ENCODE peak calls at places on chromosomes 13 and 19, in four cellular contexts. C is ascending aorta, G is cardiac muscle cell, T is psoas muscle. Z is an unnamed sample.

GRCh38 chr19:3365447-3366103 is 808 bp upstream of the NFIC start:
- DNase-seq in T (peak), C (no peak), G (no peak), Z (no peak)

GRCh38 chr13:40452038-40452666 is 214.3 kb downstream of the FOXO1 start:
- DNase-seq in C (no peak), G (no peak), T (no peak), Z (no peak)

GRCh38 chr13:28097503-28097902 is 2.9 kb downstream of the FLT3 start:
- DNase-seq in C (no peak), G (no peak), T (no peak), Z (no peak)

GRCh38 chr19:54660967-54661366 is 1.8 kb upstream of the LILRB4 start:
- DNase-seq in C (no peak), T (no peak), G (no peak), Z (no peak)

GRCh38 chr19:18633321-18633720 is 3.5 kb upstream of the KLHL26 start:
- DNase-seq in C (no peak), G (no peak), T (no peak), Z (no peak)

GRCh38 chr19:35585844-35586243 is at the start of gene PMIS2:
- DNase-seq in C (no peak), G (no peak), T (no peak), Z (no peak)

GRCh38 chr19:35759697-35760096 is 1.7 kb downstream of the PROSER3 start:
- DNase-seq in C (no peak), G (no peak), T (no peak), Z (no peak)

GRCh38 chr19:400976-401835 is 7.7 kb downstream of the C2CD4C start:
- DNase-seq in C (no peak), G (no peak), T (no peak), Z (no peak)

GRCh38 chr13:74210693-74211393 is 76.6 kb upstream of the KLF12 start:
- DNase-seq in T (no peak), G (peak), C (peak), Z (no peak)

GRCh38 chr13:103694033-103694432 is 627.8 kb upstream of the SLC10A2 start:
- DNase-seq in T (no peak), G (peak), C (no peak), Z (no peak)

GRCh38 chr19:9823816-9824215 is 3.9 kb upstream of the UBL5 start:
- DNase-seq in T (peak), C (no peak), G (no peak), Z (no peak)

GRCh38 chr13:98977568-98978270 is at the start of gene DOCK9:
- DNase-seq in T (peak), C (no peak), G (peak), Z (no peak)

GRCh38 chr13:29993716-29994488 is 143.5 kb upstream of the UBL3 start:
- DNase-seq in T (no peak), C (no peak), G (peak), Z (no peak)

GRCh38 chr19:35731779-35732405 is 10.4 kb downstream of the IGFLR1 start:
- DNase-seq in T (no peak), C (no peak), G (no peak), Z (no peak)

GRCh38 chr19:7099597-7099921 is 30.1 kb downstream of the ZNF557 start:
- DNase-seq in C (no peak), T (no peak), G (no peak), Z (no peak)

GRCh38 chr19:45667620-45668341 is at the start of gene GIPR:
- DNase-seq in G (peak), T (no peak), C (no peak), Z (no peak)

GRCh38 chr19:54137913-54138776 is 583 bp downstream of the CNOT3 start:
- DNase-seq in C (no peak), T (peak), G (peak), Z (no peak)

GRCh38 chr13:98838776-98839175 is 86.3 kb upstream of the SLC15A1 start:
- DNase-seq in G (no peak), C (no peak), T (no peak), Z (no peak)

GRCh38 chr19:2171349-2172145 is 7.8 kb downstream of the DOT1L start:
- DNase-seq in C (no peak), T (no peak), G (peak), Z (peak)

GRCh38 chr19:49874503-49875157 is 2.5 kb downstream of the AKT1S1 start:
- DNase-seq in C (no peak), G (no peak), T (no peak), Z (no peak)

GRCh38 chr19:49876422-49877019 is 634 bp downstream of the AKT1S1 start:
- DNase-seq in T (peak), C (peak), G (peak), Z (peak)

GRCh38 chr19:49873834-49874233 is 3.3 kb downstream of the AKT1S1 start:
- DNase-seq in C (no peak), T (no peak), G (no peak), Z (no peak)

GRCh38 chr19:49875801-49876421 is 1.2 kb downstream of the AKT1S1 start:
- DNase-seq in G (peak), T (peak), C (no peak), Z (no peak)

GRCh38 chr19:49875177-49875576 is 2.0 kb downstream of the AKT1S1 start:
- DNase-seq in G (no peak), T (no peak), C (no peak), Z (no peak)
- H3K27ac ChIP-seq in G (peak), T (peak), C (peak), Z (peak)

GRCh38 chr19:41321600-41322270 is 11.8 kb downstream of the CCDC97 start:
- DNase-seq in G (peak), C (no peak), T (peak), Z (no peak)
- H3K27ac ChIP-seq in G (peak), C (peak), T (peak), Z (no peak)

DNA sequence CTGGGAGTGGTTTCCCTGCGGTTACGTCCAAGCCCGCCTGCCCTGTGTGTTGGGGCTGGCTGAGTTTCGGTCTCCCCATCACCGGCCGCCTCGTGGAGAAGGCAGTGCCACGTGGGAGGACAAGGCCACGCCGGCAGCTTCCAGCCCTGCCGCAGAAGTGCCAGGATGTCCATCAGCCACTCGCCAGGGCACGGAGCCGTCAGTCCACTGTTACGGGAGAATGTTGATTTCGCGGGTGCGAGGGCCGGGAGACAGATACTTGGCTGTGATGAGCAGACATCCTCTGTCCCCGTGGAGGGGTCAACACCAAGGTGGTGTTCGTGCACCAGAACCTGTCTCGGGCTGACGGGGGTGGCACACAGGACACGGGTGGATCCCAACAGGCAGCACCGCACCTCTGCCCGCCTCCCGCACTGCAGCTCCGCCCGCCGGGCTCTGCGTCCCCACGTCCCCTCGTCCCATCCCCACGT is 86.4 kb upstream of the MCF2L start:
- DNase-seq in C (no peak), T (no peak), G (no peak), Z (no peak)
- H3K27ac ChIP-seq in C (no peak), T (no peak), G (no peak), Z (no peak)

GRCh38 chr13:20825476-20825875 is 51.7 kb upstream of the EEF1AKMT1 start:
- DNase-seq in G (no peak), C (no peak), T (no peak), Z (no peak)

GRCh38 chr13:20823071-20823470 is 49.3 kb upstream of the EEF1AKMT1 start:
- DNase-seq in T (no peak), C (no peak), G (no peak), Z (no peak)

GRCh38 chr13:20819715-20820114 is 46.0 kb upstream of the EEF1AKMT1 start:
- DNase-seq in C (no peak), T (no peak), G (no peak), Z (no peak)

GRCh38 chr13:20824762-20825161 is 51.0 kb upstream of the EEF1AKMT1 start:
- DNase-seq in G (no peak), C (no peak), T (no peak), Z (no peak)

DNA sequence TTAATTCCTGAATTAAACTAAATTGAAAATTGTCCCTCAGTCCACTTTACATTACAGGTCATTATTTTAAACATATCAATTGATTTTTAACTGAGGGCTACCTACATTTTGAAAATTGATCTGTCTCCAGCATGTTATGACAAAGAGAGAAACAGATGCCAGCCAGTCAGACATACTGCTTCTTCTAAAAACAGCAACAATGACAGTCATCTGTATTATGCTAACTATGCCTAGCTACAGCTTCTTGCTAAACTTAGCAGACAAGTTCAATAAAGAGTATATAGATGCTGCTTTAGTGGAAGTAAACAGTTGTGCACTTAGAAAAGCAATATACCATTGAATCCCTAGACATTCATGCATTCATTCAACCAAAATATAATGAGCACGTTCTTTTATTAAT is 48.6 kb upstream of the EEF1AKMT1 start:
- DNase-seq in T (no peak), G (no peak), C (no peak), Z (no peak)
- H3K27ac ChIP-seq in T (peak), G (peak), C (no peak), Z (no peak)

GRCh38 chr13:34941835-34942731 is at the start of gene NBEA:
- DNase-seq in G (peak), T (peak), C (peak), Z (peak)
- H3K27ac ChIP-seq in G (peak), T (peak), C (no peak), Z (no peak)

GRCh38 chr19:33796164-33797100 is at the start of gene KCTD15:
- DNase-seq in T (peak), G (peak), C (no peak), Z (peak)
- H3K27ac ChIP-seq in T (peak), G (peak), C (peak), Z (no peak)

Z was measured in CD4-positive, alpha-beta memory T cell.